ENCODE peak calls at places on chromosomes 2 and 18, in five cellular contexts. D is PC-3, I is neural progenitor cell, Z is HCT116, O is SK-N-SH. P is an unnamed sample.

GRCh38 chr2:130985206-130985779 is 108.0 kb downstream of the FAM168B start:
- DNase-seq in Z (no peak), D (no peak), I (no peak), O (no peak), P (no peak)

GRCh38 chr2:25032094-25032493 is 9.8 kb upstream of the EFR3B start:
- DNase-seq in Z (no peak), I (no peak), O (no peak), D (no peak), P (peak; percentile 72)

GRCh38 chr2:119683717-119684443 is 4.9 kb downstream of the TMEM177 start:
- DNase-seq in D (no peak), Z (no peak), I (no peak), O (peak; percentile 60), P (no peak)

GRCh38 chr2:98476192-98476868 is 31.7 kb downstream of the INPP4A start:
- DNase-seq in I (no peak), Z (no peak), O (no peak), D (peak; percentile 63), P (peak; percentile 26)

GRCh38 chr18:55840601-55841170 is 252.7 kb upstream of the TCF4 start:
- DNase-seq in I (no peak), D (no peak), O (no peak), Z (no peak), P (no peak)

GRCh38 chr2:160156084-160156483 is 44.0 kb downstream of the ITGB6 start:
- DNase-seq in I (peak; percentile 11), D (peak; percentile 39), Z (no peak), O (no peak), P (peak; percentile 17)

GRCh38 chr18:55588001-55588875 is at the start of gene TCF4:
- DNase-seq in Z (no peak), D (peak; percentile 38), O (peak; percentile 80), I (peak; percentile 86), P (peak; percentile 86)

GRCh38 chr2:132416080-132416911 is at the start of gene GPR39:
- DNase-seq in I (peak; percentile 76), Z (peak; percentile 94), D (peak; percentile 99), O (peak; percentile 79), P (peak; percentile 98)

GRCh38 chr2:83686863-83687262 is 772.2 kb downstream of the SUCLG1 start:
- DNase-seq in O (no peak), Z (no peak), D (no peak), I (no peak), P (peak; percentile 55)

GRCh38 chr2:115161531-115162453 is 719.4 kb downstream of the DPP10 start:
- DNase-seq in D (no peak), I (peak; percentile 68), O (peak; percentile 42), Z (no peak), P (no peak)

GRCh38 chr2:191670787-191671186 is 7.1 kb upstream of the NABP1 start:
- DNase-seq in Z (no peak), I (no peak), O (no peak), D (no peak), P (no peak)

GRCh38 chr18:7946724-7947377 is 379.7 kb downstream of the PTPRM start:
- DNase-seq in O (peak; percentile 37), I (peak; percentile 23), Z (peak; percentile 61), D (peak; percentile 76), P (peak; percentile 75)

DNA sequence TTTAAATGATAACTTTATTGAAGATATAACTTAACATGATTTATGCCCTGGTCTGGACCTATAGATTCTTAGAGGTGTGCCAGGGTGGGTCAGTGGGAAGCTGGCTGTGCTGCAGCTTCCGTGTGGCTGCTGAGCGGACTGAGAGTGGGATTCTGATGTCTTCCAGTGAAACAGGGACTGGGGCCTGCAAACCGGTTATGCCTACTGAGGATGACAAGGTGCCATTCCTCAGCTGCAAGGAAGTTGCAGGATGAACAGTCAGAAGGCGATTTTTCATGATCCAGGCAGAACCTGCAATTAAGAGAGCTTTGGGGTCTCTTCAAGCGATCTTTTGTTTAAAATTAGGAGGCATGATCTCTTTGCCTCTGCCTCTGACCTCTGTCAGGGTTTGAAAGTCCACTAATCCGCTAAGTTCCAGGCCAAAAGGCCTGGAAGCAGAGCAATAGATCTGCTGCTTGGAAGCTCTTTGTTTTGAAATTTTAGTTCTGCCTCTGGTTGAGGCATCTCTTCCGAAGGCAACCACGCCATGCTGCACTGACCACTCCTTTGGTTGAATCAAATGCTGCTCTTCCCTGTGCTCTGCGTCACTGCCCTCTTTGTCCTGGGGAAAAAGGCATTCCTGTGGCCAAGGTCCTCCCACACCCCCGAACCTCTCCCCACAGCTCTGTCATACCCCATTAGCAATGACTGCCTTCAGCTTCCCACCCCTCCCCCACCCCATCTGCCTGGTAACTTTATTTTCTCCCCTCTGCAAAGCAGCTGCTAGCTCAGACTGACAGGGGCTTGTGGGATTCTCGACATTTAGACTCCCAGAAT is 2.0 kb downstream of the TMEM169 start:
- DNase-seq in D (no peak), I (peak; percentile 87), O (peak; percentile 57), Z (no peak), P (peak; percentile 49)
- H3K9ac ChIP-seq in D (no peak overlapping the region), I (peak overlapping the region; percentile 33), O (no peak overlapping the region), Z (no peak overlapping the region), P (no peak overlapping the region)

GRCh38 chr18:44917184-44917864 is 236.6 kb downstream of the SETBP1 start:
- DNase-seq in I (no peak), Z (no peak), D (peak; percentile 4), O (no peak), P (peak; percentile 26)

GRCh38 chr18:44916429-44917183 is 235.9 kb downstream of the SETBP1 start:
- DNase-seq in O (no peak), Z (no peak), I (no peak), D (peak; percentile 4), P (peak; percentile 10)

GRCh38 chr18:44915213-44915612 is 234.5 kb downstream of the SETBP1 start:
- DNase-seq in I (no peak), O (no peak), Z (no peak), D (peak; percentile 20), P (peak; percentile 22)

GRCh38 chr18:44914028-44914427 is 233.3 kb downstream of the SETBP1 start:
- DNase-seq in O (no peak), I (no peak), Z (no peak), D (no peak), P (no peak)

GRCh38 chr18:44915661-44916060 is 235.0 kb downstream of the SETBP1 start:
- DNase-seq in O (no peak), I (no peak), Z (no peak), D (no peak), P (peak; percentile 32)
- TF ChIP-seq EZH2phosphoT487 in O (no peak), I (no peak), Z (no peak), D (no peak), P (no peak)

GRCh38 chr18:34978533-34978893 is 62.7 kb upstream of the MAPRE2 start:
- DNase-seq in I (no peak), O (no peak), D (no peak), Z (no peak), P (no peak)

GRCh38 chr18:34978953-34979608 is 62.1 kb upstream of the MAPRE2 start:
- DNase-seq in I (peak; percentile 47), Z (peak; percentile 97), O (peak; percentile 51), D (peak; percentile 76), P (peak; percentile 97)

GRCh38 chr18:34976534-34976898 is 64.7 kb upstream of the MAPRE2 start:
- DNase-seq in I (no peak), Z (no peak), O (no peak), D (no peak), P (no peak)

GRCh38 chr18:34976899-34977786 is 64.1 kb upstream of the MAPRE2 start:
- DNase-seq in I (peak; percentile 78), Z (no peak), D (no peak), O (peak; percentile 86), P (peak; percentile 58)

GRCh38 chr18:34977787-34978532 is 63.3 kb upstream of the MAPRE2 start:
- DNase-seq in Z (no peak), D (no peak), I (peak; percentile 62), O (peak; percentile 39), P (peak; percentile 55)
- H3K9ac ChIP-seq in Z (peak overlapping the region; percentile 25), D (peak overlapping the region; percentile 23), I (no peak overlapping the region), O (peak overlapping the region; percentile 32), P (peak overlapping the region; percentile 22)

DNA sequence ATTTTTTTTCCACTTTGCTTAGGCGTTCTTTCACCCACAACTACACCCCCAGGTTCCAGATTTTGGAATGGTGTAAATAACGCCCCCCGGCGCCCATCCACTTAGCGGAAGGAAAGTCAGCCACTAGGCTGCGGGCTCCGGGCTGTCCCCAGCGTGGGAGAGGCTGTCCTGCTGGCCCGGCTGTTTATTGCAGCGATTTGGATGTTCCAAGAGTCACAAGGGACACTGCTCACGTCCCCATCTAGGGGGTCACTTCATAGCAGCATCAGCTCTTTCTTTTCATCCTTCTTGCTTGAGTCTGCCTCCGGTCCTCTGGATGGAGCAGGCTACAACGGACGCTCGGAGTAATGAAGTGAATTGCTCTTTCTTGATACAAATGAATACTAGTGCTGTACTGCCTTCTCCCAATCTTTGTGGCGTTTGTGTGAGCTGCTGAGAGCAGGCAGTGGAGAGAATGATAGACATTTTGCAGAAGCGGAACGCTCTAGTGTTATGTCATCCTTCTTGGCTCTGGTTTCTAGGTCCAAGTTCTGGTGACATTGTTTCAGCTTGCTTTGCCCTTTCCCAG is 50.7 kb upstream of the PAIP2B start:
- DNase-seq in O (peak; percentile 79), D (peak; percentile 58), I (peak; percentile 87), Z (peak; percentile 34), P (peak; percentile 55)
- TF ChIP-seq EZH2phosphoT487 in O (no peak), D (no peak), I (no peak), Z (no peak), P (no peak)

GRCh38 chr2:177271981-177272666 is 7.6 kb upstream of the NFE2L2 start:
- DNase-seq in I (no peak), Z (no peak), O (no peak), D (no peak), P (no peak)

GRCh38 chr2:177272765-177273164 is 8.2 kb upstream of the NFE2L2 start:
- DNase-seq in I (no peak), O (no peak), Z (no peak), D (no peak), P (no peak)

GRCh38 chr2:177268901-177269300 is 4.4 kb upstream of the NFE2L2 start:
- DNase-seq in I (no peak), Z (no peak), O (no peak), D (no peak), P (no peak)

GRCh38 chr2:177273456-177273855 is 8.9 kb upstream of the NFE2L2 start:
- DNase-seq in Z (no peak), O (no peak), I (no peak), D (no peak), P (peak; percentile 76)

GRCh38 chr2:177270531-177270930 is 6.0 kb upstream of the NFE2L2 start:
- DNase-seq in D (no peak), O (no peak), Z (no peak), I (no peak), P (no peak)
- H3K9ac ChIP-seq in D (no peak overlapping the region), O (no peak overlapping the region), Z (no peak overlapping the region), I (no peak overlapping the region), P (no peak overlapping the region)

GRCh38 chr2:100612388-100613000 is 49.7 kb downstream of the PDCL3 start:
- DNase-seq in D (no peak), I (no peak), Z (no peak), O (no peak), P (no peak)

GRCh38 chr2:100606740-100607343 is 44.0 kb downstream of the PDCL3 start:
- DNase-seq in I (peak; percentile 52), Z (peak; percentile 41), D (peak; percentile 78), O (peak; percentile 64), P (peak; percentile 65)

GRCh38 chr2:100611079-100612029 is 48.6 kb downstream of the PDCL3 start:
- DNase-seq in Z (no peak), I (no peak), O (no peak), D (no peak), P (no peak)

GRCh38 chr2:100613719-100614118 is 50.9 kb downstream of the PDCL3 start:
- DNase-seq in Z (no peak), O (no peak), I (no peak), D (no peak), P (no peak)

GRCh38 chr2:100610381-100610831 is 47.6 kb downstream of the PDCL3 start:
- DNase-seq in D (peak; percentile 82), Z (peak; percentile 38), O (peak; percentile 80), I (peak; percentile 80), P (peak; percentile 80)
- TF ChIP-seq EZH2phosphoT487 in D (no peak), Z (no peak), O (no peak), I (no peak), P (no peak)

P was measured in GM23248.